ENCODE peak calls at places on chromosomes 11 and 22, in four cellular contexts. L, M, F and V are unnamed samples. For H3K4me1, the result is how much of the 10 kb centered on the place peaks cover.

GRCh38 chr22:25680049-25680448 is 61.9 kb upstream of the MYO18B start:
- DNase-seq in M (no peak), F (no peak), L (no peak), V (no peak)

GRCh38 chr11:40293655-40294342 is 1165.7 kb downstream of the LRRC4C start:
- DNase-seq in M (peak), F (peak), L (peak), V (peak)

GRCh38 chr22:42803454-42803853 is 53.6 kb downstream of the ARFGAP3 start:
- DNase-seq in F (peak), L (peak), M (no peak), V (no peak)

GRCh38 chr11:124086447-124086846 is 28.8 kb upstream of the VWA5A start:
- DNase-seq in F (no peak), L (no peak), M (no peak), V (no peak)

GRCh38 chr11:35013514-35014191 is 97.2 kb downstream of the PDHX start:
- DNase-seq in M (no peak), L (no peak), F (no peak), V (peak)

GRCh38 chr11:76588455-76589325 is 81.9 kb downstream of the LRRC32 start:
- DNase-seq in L (no peak), M (no peak), F (peak), V (no peak)

GRCh38 chr22:19604711-19605268 is 80.6 kb upstream of the CLDN5 start:
- DNase-seq in F (no peak), L (no peak), M (no peak), V (no peak)

GRCh38 chr11:130156108-130157022 is 3.2 kb upstream of the ST14 start:
- DNase-seq in L (no peak), M (no peak), F (no peak), V (no peak)

GRCh38 chr22:39727541-39727940 is 157.0 kb downstream of the CACNA1I start:
- DNase-seq in L (peak), M (no peak), F (no peak), V (no peak)

GRCh38 chr11:44301856-44302231 is 8.1 kb downstream of the ALX4 start:
- DNase-seq in F (no peak), L (no peak), M (no peak), V (peak)

GRCh38 chr22:18947905-18948304 is 11.8 kb upstream of the PRODH start:
- DNase-seq in F (peak), M (peak), L (peak), V (no peak)

GRCh38 chr11:67668191-67668551 is 6.3 kb downstream of the ALDH3B2 start:
- DNase-seq in M (no peak), L (no peak), F (no peak), V (no peak)

GRCh38 chr22:23970201-23970641 is 3.5 kb downstream of the DDTL start:
- DNase-seq in F (no peak), L (no peak), M (no peak), V (no peak)

GRCh38 chr11:120932305-120932905 is 91.5 kb upstream of the TBCEL start:
- DNase-seq in M (no peak), L (no peak), F (no peak), V (no peak)

GRCh38 chr11:83159901-83160865 is 3.3 kb downstream of the PCF11 start:
- DNase-seq in M (no peak), L (no peak), F (no peak), V (peak)

GRCh38 chr22:29784451-29785361 is 17.5 kb downstream of the UQCR10 start:
- DNase-seq in L (no peak), M (no peak), F (no peak), V (no peak)

DNA sequence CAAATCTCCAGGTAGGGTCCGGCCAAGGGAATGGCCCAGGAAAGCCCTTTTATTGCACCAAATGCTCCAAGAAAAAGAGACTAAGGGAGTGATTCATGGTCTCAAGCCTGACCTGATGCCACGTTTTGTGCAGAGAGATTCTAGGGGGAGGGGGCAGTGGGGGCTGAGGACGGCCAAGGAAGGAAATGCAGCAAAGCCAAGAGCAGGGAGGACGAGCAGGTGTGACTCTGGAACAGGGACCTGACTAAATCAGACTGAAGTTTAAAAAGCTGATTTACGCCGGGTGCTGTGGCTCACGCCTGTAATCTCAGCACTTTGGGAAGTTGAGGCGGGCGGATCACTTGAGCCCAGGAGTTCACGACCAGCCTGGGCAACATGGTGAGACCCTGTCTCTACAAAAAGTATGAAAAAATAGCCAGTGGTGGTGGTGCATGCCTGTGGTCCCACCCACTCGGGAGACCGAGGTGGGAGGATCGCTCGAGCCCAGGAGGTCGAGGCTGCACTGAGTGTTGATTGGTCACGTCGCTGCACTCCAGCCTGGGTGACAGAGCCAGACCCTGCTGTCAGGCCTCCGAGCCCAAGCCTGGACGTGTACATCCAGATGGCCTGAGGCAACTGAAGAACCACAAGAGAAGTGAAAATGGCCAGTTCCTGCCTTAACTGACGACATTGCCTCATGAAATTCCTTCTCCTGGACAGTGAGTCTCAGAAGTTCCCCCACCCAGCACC is 10.8 kb upstream of the IFITM3 start:
- DNase-seq in M (no peak), F (no peak), L (peak), V (no peak)
- H3K4me1 ChIP-seq in M (half or more), F (under half), L (under half), V (under half)

GRCh38 chr22:41563051-41563711 is 2.4 kb downstream of the CSDC2 start:
- DNase-seq in L (peak), F (no peak), M (no peak), V (peak)
- H3K4me1 ChIP-seq in L (half or more), F (under half), M (under half), V (under half)

DNA sequence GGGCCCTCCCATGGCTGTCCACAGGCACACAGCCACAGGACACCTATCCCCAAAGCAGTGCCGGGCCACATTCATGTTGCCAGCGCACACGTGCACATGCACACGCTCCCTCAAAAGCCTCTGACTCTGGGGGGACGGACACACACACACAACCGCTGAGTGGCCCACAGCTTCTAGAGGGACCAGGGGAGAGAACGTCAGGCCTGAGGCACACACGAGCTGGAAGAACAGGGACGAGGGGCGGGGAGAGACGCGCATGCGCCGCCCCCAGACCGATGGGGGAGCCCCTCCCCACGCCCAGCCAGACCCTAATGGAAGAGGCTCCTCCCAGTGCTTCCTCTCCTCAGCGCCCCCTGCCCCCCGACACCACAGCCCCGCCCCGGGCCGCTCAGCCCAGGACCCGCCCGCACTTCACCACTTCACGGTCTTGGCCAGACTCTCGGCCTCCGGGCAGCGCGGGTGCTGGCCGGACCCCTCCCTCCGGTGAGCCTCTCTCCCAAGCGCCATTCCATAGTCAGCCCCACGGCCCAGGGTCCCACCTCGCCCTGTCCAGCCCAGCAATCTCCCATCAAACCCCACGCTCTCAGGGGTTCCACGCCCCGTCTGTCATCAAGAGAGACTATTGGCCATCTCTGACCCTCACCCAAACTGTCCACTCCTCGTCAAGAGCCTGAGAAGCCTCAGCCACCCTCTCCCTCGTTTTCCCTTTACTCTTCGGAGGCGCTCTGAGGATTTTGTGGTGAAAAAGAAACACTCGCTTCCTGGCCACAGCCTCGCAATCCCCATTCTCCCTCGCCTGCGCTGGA is 11.7 kb downstream of the NRXN2 start:
- DNase-seq in L (no peak), M (no peak), F (no peak), V (no peak)
- H3K4me1 ChIP-seq in L (under half), M (under half), F (under half), V (under half)

DNA sequence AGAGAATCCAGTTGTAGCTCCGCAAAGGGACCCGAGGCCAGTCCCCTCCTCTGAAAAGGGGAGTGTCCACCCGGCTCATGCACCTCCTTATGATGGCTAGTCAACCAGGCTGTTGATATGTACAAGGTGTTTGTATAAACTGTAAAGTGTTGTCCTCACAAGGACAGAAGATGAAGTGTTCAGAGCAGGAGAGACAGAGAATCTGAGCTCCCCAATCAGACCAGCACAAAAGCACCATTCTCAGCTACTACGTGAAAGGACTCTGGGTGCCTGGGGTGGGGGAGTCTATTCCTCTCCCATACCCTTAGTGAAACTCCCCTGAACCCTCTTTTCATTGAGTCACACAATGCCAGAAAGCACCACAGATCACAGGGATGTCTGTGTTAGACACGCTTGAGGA is 49.4 kb downstream of the MN1 start:
- DNase-seq in M (no peak), F (no peak), L (peak), V (no peak)
- H3K4me1 ChIP-seq in M (half or more), F (under half), L (half or more), V (half or more)

GRCh38 chr11:32072872-32073661 is 17.8 kb upstream of the RCN1 start:
- DNase-seq in M (no peak), F (no peak), L (no peak), V (no peak)

GRCh38 chr11:32069361-32070058 is 21.4 kb upstream of the RCN1 start:
- DNase-seq in M (no peak), F (no peak), L (no peak), V (no peak)

GRCh38 chr11:32070707-32071106 is 20.2 kb upstream of the RCN1 start:
- DNase-seq in M (no peak), F (no peak), L (no peak), V (no peak)

GRCh38 chr11:32068134-32068533 is 22.7 kb upstream of the RCN1 start:
- DNase-seq in M (no peak), F (no peak), L (no peak), V (no peak)

GRCh38 chr11:32071811-32072210 is 19.1 kb upstream of the RCN1 start:
- DNase-seq in M (no peak), L (no peak), F (no peak), V (peak)
- H3K4me1 ChIP-seq in M (under half), L (under half), F (under half), V (under half)

GRCh38 chr11:72776844-72777754 is 16.7 kb downstream of the STARD10 start:
- DNase-seq in M (no peak), L (no peak), F (no peak), V (no peak)
- H3K4me1 ChIP-seq in M (half or more), L (under half), F (under half), V (under half)

GRCh38 chr11:12705874-12706273 is 31.7 kb downstream of the TEAD1 start:
- DNase-seq in L (no peak), M (no peak), F (no peak), V (peak)
- H3K4me1 ChIP-seq in L (under half), M (half or more), F (half or more), V (under half)

DNA sequence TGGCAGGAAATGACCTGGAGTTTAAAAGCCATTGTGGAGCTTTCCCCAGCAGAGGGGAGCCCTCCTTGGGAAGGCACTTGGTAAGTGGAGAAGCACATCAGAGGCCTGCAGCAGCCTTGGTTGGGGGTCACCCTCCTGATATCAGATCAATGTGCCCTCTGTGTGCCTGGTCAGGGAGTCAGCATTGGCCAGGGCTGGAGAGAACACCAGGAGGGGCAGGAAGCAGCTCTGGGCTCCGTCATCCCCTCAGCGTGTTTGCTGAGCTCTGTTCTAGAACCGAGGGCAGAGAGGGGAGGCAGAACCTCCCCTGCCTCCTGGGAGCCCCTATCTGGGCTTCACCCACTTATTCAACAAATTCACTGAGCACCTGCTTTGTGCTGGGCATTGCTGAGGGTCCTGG is 846.0 kb downstream of the TBC1D22A start:
- DNase-seq in M (no peak), F (peak), L (peak), V (no peak)
- H3K4me1 ChIP-seq in M (under half), F (under half), L (under half), V (under half)